ENCODE peak calls at places on chromosome 10, in five cellular contexts. Q, O, R, P and X are unnamed samples.

GRCh38 chr10:117186832-117187615 is 10.3 kb upstream of the KCNK18 start:
- DNase-seq in Q (peak), O (peak), R (no peak), P (peak), X (no peak)

GRCh38 chr10:16965740-16966447 is 148.7 kb upstream of the RSU1 start:
- DNase-seq in Q (no peak), O (peak), R (no peak), P (peak), X (no peak)

GRCh38 chr10:90842710-90843109 is 15.1 kb downstream of the HTR7 start:
- DNase-seq in Q (no peak), O (no peak), R (no peak), P (no peak), X (no peak)

GRCh38 chr10:54094321-54094720 is 706.7 kb downstream of the PCDH15 start:
- DNase-seq in Q (no peak), O (no peak), R (no peak), P (no peak), X (no peak)

GRCh38 chr10:62610649-62611229 is 193.8 kb upstream of the ADO start:
- DNase-seq in Q (peak), O (peak), R (peak), P (no peak), X (peak)

GRCh38 chr10:15189133-15189881 is 20.8 kb upstream of the NMT2 start:
- DNase-seq in Q (no peak), O (no peak), R (no peak), P (peak), X (no peak)

GRCh38 chr10:69780070-69780469 is 21.6 kb upstream of the COL13A1 start:
- DNase-seq in Q (no peak), O (no peak), R (no peak), P (no peak), X (no peak)

GRCh38 chr10:68096913-68097509 is 12.3 kb upstream of the MYPN start:
- DNase-seq in Q (peak), O (peak), R (peak), P (no peak), X (no peak)

GRCh38 chr10:124290095-124290795 is 128.5 kb downstream of the OAT start:
- DNase-seq in Q (peak), O (no peak), R (no peak), P (peak), X (no peak)

GRCh38 chr10:97278491-97278989 is 13.9 kb downstream of the ARHGAP19 start:
- DNase-seq in Q (peak), O (peak), R (no peak), P (no peak), X (no peak)

GRCh38 chr10:62584216-62584615 is 210.0 kb downstream of the ZNF365 start:
- DNase-seq in Q (no peak), O (no peak), R (no peak), P (no peak), X (no peak)

DNA sequence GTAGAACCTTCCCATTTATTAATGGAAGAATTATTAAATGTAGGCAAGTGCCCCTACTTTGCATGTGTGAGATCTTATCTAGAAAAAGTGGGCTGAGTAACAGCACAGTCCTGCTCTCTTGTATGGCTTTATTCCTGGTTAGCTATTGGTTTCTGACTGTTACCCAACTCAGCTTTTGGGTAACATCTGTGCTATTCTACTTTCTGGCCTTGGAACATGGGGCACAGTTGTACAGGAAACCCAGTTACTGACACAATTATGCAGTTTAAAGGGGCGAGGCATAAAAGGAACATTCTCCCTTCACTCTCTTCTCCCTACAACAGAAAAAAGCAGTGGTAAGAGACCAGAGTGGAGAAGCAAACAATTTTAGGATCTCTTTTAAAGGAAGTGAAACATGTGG is 16.1 kb downstream of the NUDT5 start:
- DNase-seq in Q (no peak), O (no peak), R (no peak), P (no peak), X (no peak)
- TF ChIP-seq POLR2AphosphoS5 in Q (no peak), O (no peak), R (no peak), P (no peak), X (no peak)

DNA sequence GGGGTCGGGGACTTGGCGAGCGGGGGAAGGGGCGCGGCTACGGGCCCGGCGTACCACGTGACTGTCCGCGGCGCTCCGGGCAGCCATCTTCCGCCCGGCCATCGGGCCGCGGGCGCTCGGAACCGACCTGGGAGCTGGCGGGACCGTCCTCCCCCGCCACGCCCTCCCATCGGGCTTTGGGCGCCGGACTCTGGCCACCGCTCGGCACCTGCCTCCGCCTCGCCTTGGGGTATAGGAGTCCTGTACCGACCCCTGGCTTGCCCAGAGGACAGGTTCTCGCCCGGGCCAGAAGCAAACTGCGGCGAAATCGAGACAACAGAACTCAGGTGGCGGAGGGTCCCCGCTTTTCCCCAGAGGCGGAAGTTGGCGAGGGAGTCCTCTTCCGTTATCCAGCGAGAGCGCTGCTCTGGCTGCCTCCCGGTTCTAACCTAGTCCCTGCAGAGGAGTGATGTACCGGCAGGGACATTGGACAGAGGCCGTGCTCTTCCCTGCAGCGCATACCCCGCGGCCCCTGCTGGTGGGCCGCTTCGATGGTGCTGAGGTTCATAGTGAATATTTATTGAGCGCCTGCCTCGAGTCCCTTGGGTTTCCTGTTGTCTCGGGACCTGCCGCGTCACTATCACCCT is 1.2 kb upstream of the SGMS1 start:
- DNase-seq in Q (peak), O (peak), R (peak), P (peak), X (peak)
- TF ChIP-seq POLR2A in Q (peak), O (peak), R (no peak), P (no peak), X (peak)

GRCh38 chr10:1187855-1188555 is 131.8 kb downstream of the WDR37 start:
- DNase-seq in Q (no peak), O (no peak), R (no peak), P (peak), X (no peak)
- TF ChIP-seq POLR2AphosphoS5 in Q (no peak), O (no peak), R (peak), P (peak), X (no peak)

GRCh38 chr10:89330537-89330936 is 2.7 kb downstream of the IFIT3 start:
- DNase-seq in Q (no peak), O (no peak), R (no peak), P (no peak), X (no peak)

GRCh38 chr10:89332092-89332633 is 4.4 kb downstream of the IFIT3 start:
- DNase-seq in Q (peak), O (no peak), R (no peak), P (no peak), X (no peak)

GRCh38 chr10:89332718-89333281 is 5.0 kb downstream of the IFIT3 start:
- DNase-seq in Q (no peak), O (no peak), R (no peak), P (no peak), X (no peak)

GRCh38 chr10:89327803-89328441 is at the start of gene IFIT3:
- DNase-seq in Q (peak), O (peak), R (peak), P (peak), X (no peak)
- TF ChIP-seq POLR2A in Q (peak), O (peak), R (no peak), P (no peak), X (peak)

GRCh38 chr10:104791471-104791870 is 150.4 kb downstream of the SORCS3 start:
- DNase-seq in Q (no peak), O (no peak), R (no peak), P (no peak), X (no peak)

GRCh38 chr10:104795411-104795810 is 154.3 kb downstream of the SORCS3 start:
- DNase-seq in Q (no peak), O (no peak), R (no peak), P (no peak), X (no peak)

GRCh38 chr10:104796817-104797216 is 155.7 kb downstream of the SORCS3 start:
- DNase-seq in Q (no peak), O (no peak), R (no peak), P (no peak), X (no peak)
- TF ChIP-seq POLR2AphosphoS5 in Q (no peak), O (no peak), R (no peak), P (no peak), X (no peak)

GRCh38 chr10:73991846-73992245 is 6.1 kb upstream of the VCL start:
- DNase-seq in Q (peak), O (no peak), R (peak), P (no peak), X (peak)
- TF ChIP-seq POLR2A in Q (peak), O (no peak), R (no peak), P (no peak), X (no peak)

DNA sequence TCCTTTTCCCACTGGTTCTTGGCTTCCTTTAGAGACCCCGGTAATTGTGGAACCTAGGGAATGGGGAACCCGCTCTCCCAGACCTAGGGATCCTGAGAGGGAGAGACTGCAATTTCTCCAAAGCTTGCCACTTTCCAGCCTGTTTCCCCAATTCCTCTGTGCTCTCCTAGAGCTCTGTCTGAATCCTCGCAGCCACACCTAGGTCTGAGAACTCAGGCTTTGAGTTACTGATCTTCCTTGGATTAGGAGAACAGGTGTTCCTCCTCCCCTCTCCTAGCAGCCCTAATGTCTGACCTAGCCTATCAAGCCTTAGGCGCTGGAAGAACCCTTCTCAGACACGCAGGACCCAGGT is 20.0 kb downstream of the WNT8B start:
- DNase-seq in Q (no peak), O (no peak), R (no peak), P (no peak), X (no peak)
- TF ChIP-seq POLR2AphosphoS5 in Q (no peak), O (peak), R (no peak), P (no peak), X (no peak)

GRCh38 chr10:89213191-89213808 is 6.2 kb upstream of the CH25H start:
- DNase-seq in Q (peak), O (no peak), R (no peak), P (no peak), X (no peak)
- TF ChIP-seq POLR2A in Q (no peak), O (no peak), R (no peak), P (no peak), X (no peak)